ENCODE peak calls at places on chromosomes 11 and 22, in seven cellular contexts. C is A549; X is naive thymus-derived CD4-positive, alpha-beta T cell; Q is lower lobe of right lung; W is HAP-1; S is HCT116; I is GM23248. E is an unnamed sample.

GRCh38 chr22:49208768-49209252 is 618.9 kb downstream of the BRD1 start:
- DNase-seq in C (no peak), X (no peak), Q (no peak), W (no peak), S (no peak), I (no peak), E (no peak)

GRCh38 chr11:99370557-99371200 is 349.9 kb downstream of the CNTN5 start:
- DNase-seq in C (peak; percentile 9), X (no peak), Q (no peak), W (no peak), S (no peak), I (peak; percentile 58), E (peak; percentile 30)

GRCh38 chr11:1060885-1061616 is 13.6 kb upstream of the MUC2 start:
- DNase-seq in C (peak; percentile 89), X (no peak), Q (no peak), W (no peak), S (peak; percentile 74), I (peak; percentile 90), E (no peak)

GRCh38 chr11:14411818-14412217 is 52.8 kb upstream of the RRAS2 start:
- DNase-seq in C (no peak), X (no peak), Q (no peak), W (no peak), S (no peak), I (peak; percentile 96), E (no peak)

GRCh38 chr11:15536438-15536837 is 421.7 kb downstream of the INSC start:
- DNase-seq in C (no peak), X (no peak), Q (no peak), W (no peak), S (no peak), I (no peak), E (no peak)

GRCh38 chr11:15202626-15203025 is 87.9 kb downstream of the INSC start:
- DNase-seq in C (no peak), X (no peak), Q (no peak), W (no peak), S (no peak), I (no peak), E (no peak)

GRCh38 chr11:110028904-110029303 is 64.3 kb upstream of the ZC3H12C start:
- DNase-seq in C (no peak), X (no peak), Q (no peak), W (no peak), S (no peak), I (no peak), E (no peak)

GRCh38 chr22:49935561-49935960 is 17.1 kb downstream of the CRELD2 start:
- DNase-seq in C (no peak), X (no peak), Q (no peak), W (no peak), S (no peak), I (no peak), E (no peak)

GRCh38 chr11:37465221-37465620 is 867.2 kb upstream of the RAG2 start:
- DNase-seq in C (no peak), X (no peak), Q (no peak), W (no peak), S (no peak), I (no peak), E (no peak)

GRCh38 chr11:1158681-1159525 is 1.1 kb downstream of the MUC5AC start:
- DNase-seq in C (no peak), X (no peak), Q (no peak), W (no peak), S (no peak), I (no peak), E (no peak)

GRCh38 chr11:1749787-1750351 is 526 bp downstream of the IFITM10 start:
- DNase-seq in C (no peak), X (no peak), Q (peak; percentile 42), W (no peak), S (no peak), I (peak; percentile 98), E (no peak)

GRCh38 chr11:26143553-26144308 is 188.2 kb upstream of the ANO3 start:
- DNase-seq in C (no peak), X (no peak), Q (no peak), W (peak; percentile 67), S (no peak), I (no peak), E (no peak)

GRCh38 chr11:73267122-73267846 is 4.9 kb upstream of the P2RY6 start:
- DNase-seq in C (no peak), X (no peak), Q (no peak), W (no peak), S (no peak), I (no peak), E (no peak)

GRCh38 chr11:133900176-133901105 is 55.1 kb upstream of the SPATA19 start:
- DNase-seq in C (no peak), X (no peak), Q (peak; percentile 12), W (no peak), S (no peak), I (no peak), E (no peak)

GRCh38 chr22:24178021-24178431 is 3.3 kb upstream of the SUSD2 start:
- DNase-seq in C (no peak), X (no peak), Q (no peak), W (no peak), S (no peak), I (no peak), E (no peak)

GRCh38 chr22:40637181-40638150 is 947 bp upstream of the MRTFA start:
- DNase-seq in C (no peak), X (no peak), Q (peak; percentile 71), W (no peak), S (no peak), I (peak; percentile 79), E (no peak)

GRCh38 chr11:107957109-107957588 is 28.9 kb downstream of the RAB39A start:
- DNase-seq in C (no peak), X (no peak), Q (no peak), W (no peak), S (no peak), I (peak; percentile 37), E (no peak)

GRCh38 chr11:3626250-3626960 is 15.4 kb downstream of the ART5 start:
- DNase-seq in C (no peak), X (no peak), Q (peak; percentile 84), W (no peak), S (no peak), I (no peak), E (no peak)

GRCh38 chr11:61549662-61550568 is 31.0 kb downstream of the SYT7 start:
- DNase-seq in C (no peak), X (no peak), Q (no peak), W (no peak), S (no peak), I (no peak), E (no peak)

GRCh38 chr11:17153759-17154158 is 54.0 kb downstream of the PIK3C2A start:
- DNase-seq in C (no peak), X (no peak), Q (no peak), W (no peak), S (no peak), I (no peak), E (no peak)
- H3K4me1 ChIP-seq in C (no peaks in the 10 kb centered on the region), X (no peaks in the 10 kb centered on the region), Q (peaks cover 11% of the 10 kb centered on the region), W (peaks cover 21% of the 10 kb centered on the region), S (no peaks in the 10 kb centered on the region), I (no peaks in the 10 kb centered on the region), E (no peaks in the 10 kb centered on the region)

DNA sequence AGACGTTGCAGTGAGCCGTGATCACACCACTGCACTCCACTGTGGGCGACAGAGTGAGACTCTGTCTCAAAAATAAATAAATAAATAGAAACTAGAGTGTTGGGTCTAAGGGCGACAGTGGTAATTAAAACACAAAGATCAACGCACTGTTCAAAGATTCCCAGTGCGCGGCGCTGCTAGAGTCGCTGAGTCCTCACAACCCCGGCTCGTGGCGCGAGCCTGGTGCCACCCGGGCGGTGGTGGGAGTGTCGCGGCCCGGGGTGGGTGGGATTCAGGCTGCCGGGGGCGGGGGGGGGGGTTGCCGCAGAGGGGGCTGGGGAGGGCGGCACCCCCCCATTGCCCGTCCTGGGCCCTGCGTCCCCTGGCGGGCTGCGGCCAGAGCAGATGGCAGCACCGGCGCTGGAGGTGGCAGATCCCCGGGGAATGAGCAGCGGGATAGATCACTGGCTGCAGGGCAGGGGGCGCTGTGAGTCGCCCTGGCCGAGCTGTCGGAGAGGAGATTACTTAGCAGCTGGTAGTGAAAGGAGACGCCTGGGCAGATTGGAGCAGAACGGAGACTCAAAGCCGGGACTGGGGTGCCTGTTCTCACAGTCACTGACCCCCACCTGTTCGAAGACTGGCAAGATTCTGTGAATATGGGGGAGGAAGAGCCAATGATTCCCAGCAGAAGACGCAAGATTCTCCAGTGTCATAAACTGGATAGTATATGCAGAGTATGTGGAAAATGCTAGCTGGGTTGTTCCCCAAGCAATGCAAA is 30.2 kb upstream of the APOBEC3A start:
- DNase-seq in C (peak; percentile 84), X (peak; percentile 4), Q (peak; percentile 88), W (peak; percentile 85), S (peak; percentile 74), I (peak; percentile 74), E (peak; percentile 36)
- H3K4me3 ChIP-seq in C (peak overlapping the region; percentile 46), X (no peak overlapping the region), Q (peak overlapping the region; percentile 46), W (peak overlapping the region; percentile 12), S (peak overlapping the region; percentile 29), I (peak overlapping the region; percentile 38), E (peak overlapping the region; percentile 3)

DNA sequence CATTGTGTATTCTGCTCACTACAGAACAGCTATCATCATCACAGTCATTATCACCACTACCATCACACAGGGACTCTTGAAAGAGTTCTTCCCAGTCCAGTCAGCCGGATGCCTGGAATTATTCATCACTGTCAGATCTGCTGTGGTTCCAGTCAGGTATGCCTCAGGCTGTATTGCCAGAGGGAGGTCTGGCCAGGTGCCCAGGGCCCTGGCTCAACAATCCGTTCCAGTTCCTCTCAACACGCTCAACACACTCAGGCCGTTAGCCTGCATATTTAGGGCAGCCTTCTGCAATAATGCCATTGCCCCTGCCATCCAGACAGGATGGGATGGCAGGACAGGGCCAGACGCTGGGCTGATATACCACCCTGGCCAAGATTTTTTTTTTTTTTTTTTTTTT is 28.6 kb upstream of the RASL10A start:
- DNase-seq in C (peak; percentile 28), X (no peak), Q (peak; percentile 79), W (no peak), S (peak; percentile 86), I (peak; percentile 90), E (no peak)
- H3K4me1 ChIP-seq in C (peaks cover 8% of the 10 kb centered on the region), X (no peaks in the 10 kb centered on the region), Q (peaks cover 9% of the 10 kb centered on the region), W (no peaks in the 10 kb centered on the region), S (peaks cover 25% of the 10 kb centered on the region), I (peaks cover 14% of the 10 kb centered on the region), E (no peaks in the 10 kb centered on the region)

GRCh38 chr11:114079406-114080072 is 20.0 kb downstream of the ZBTB16 start:
- DNase-seq in C (no peak), X (no peak), Q (no peak), W (no peak), S (no peak), I (peak; percentile 24), E (no peak)

GRCh38 chr11:114081641-114082414 is 22.3 kb downstream of the ZBTB16 start:
- DNase-seq in C (no peak), X (no peak), Q (no peak), W (no peak), S (no peak), I (peak; percentile 46), E (no peak)

GRCh38 chr11:114078423-114078822 is 18.9 kb downstream of the ZBTB16 start:
- DNase-seq in C (no peak), X (no peak), Q (no peak), W (no peak), S (no peak), I (no peak), E (no peak)

GRCh38 chr11:114080769-114081168 is 21.3 kb downstream of the ZBTB16 start:
- DNase-seq in C (no peak), X (no peak), Q (no peak), W (no peak), S (no peak), I (no peak), E (no peak)

DNA sequence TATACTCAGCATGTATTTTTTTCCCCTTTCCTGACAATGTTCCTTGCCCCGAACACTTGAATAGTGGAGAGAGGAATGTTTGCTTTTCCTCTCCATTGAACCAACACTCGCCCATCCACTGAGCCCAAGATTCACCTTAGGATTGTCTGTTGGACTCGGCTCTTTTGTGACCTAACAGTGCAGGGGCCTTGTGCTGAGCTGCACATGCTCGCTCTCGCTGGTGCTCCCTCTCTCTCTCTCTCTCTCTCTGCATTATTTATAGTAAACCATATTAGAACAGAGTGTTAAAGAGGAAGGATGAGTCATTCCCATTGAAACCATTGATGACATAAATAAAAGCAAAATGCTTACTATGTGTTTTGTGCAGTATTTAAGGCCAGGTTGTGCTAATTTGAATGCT is 20.7 kb downstream of the ZBTB16 start:
- DNase-seq in C (no peak), X (no peak), Q (no peak), W (no peak), S (no peak), I (peak; percentile 35), E (no peak)
- H3K4me3 ChIP-seq in C (no peak overlapping the region), X (no peak overlapping the region), Q (no peak overlapping the region), W (no peak overlapping the region), S (no peak overlapping the region), I (no peak overlapping the region), E (no peak overlapping the region)